ENCODE peak calls at places on chromosomes 6 and 20, in six cellular contexts. R is MV-4-11, K is pons, F is gastrocnemius medialis, W is uterus, S is pancreas. Q is an unnamed sample.

GRCh38 chr20:8116067-8116811 is 15.8 kb upstream of the PLCB1 start:
- DNase-seq in R (no peak), K (peak; percentile 72), F (no peak), W (no peak), S (no peak), Q (no peak)

GRCh38 chr6:55433446-55434130 is 106.3 kb downstream of the GFRAL start:
- DNase-seq in R (no peak), K (no peak), F (no peak), W (no peak), S (no peak), Q (no peak)

GRCh38 chr20:39532205-39532604 is 570.1 kb downstream of the DHX35 start:
- DNase-seq in R (no peak), K (no peak), F (no peak), W (no peak), S (no peak), Q (no peak)

GRCh38 chr6:34661379-34661778 is 35.2 kb downstream of the ILRUN start:
- DNase-seq in R (no peak), K (no peak), F (no peak), W (no peak), S (no peak), Q (no peak)

GRCh38 chr6:35213824-35214756 is at the start of gene SCUBE3:
- DNase-seq in R (no peak), K (no peak), F (no peak), W (no peak), S (peak; percentile 76), Q (no peak)

GRCh38 chr6:33453361-33454008 is 891 bp upstream of the ZBTB9 start:
- DNase-seq in R (no peak), K (no peak), F (no peak), W (no peak), S (no peak), Q (no peak)

GRCh38 chr6:116461563-116462507 is 660 bp downstream of the CALHM6 start:
- DNase-seq in R (peak; percentile 9), K (no peak), F (no peak), W (no peak), S (peak; percentile 61), Q (peak; percentile 32)

GRCh38 chr6:90548001-90548400 is 38.9 kb downstream of the MAP3K7 start:
- DNase-seq in R (no peak), K (no peak), F (no peak), W (no peak), S (no peak), Q (no peak)

GRCh38 chr20:57223648-57224489 is 42.6 kb downstream of the BMP7 start:
- DNase-seq in R (no peak), K (no peak), F (peak; percentile 56), W (no peak), S (no peak), Q (no peak)

GRCh38 chr6:1627884-1628550 is 18.3 kb downstream of the FOXC1 start:
- DNase-seq in R (no peak), K (no peak), F (no peak), W (no peak), S (no peak), Q (no peak)

GRCh38 chr20:63091901-63092659 is 85.3 kb upstream of the BHLHE23 start:
- DNase-seq in R (no peak), K (no peak), F (peak; percentile 2), W (peak; percentile 3), S (peak; percentile 48), Q (no peak)

GRCh38 chr6:155461636-155462035 is 6.0 kb upstream of the NOX3 start:
- DNase-seq in R (no peak), K (no peak), F (no peak), W (no peak), S (no peak), Q (no peak)

GRCh38 chr6:2756687-2757224 is 6.0 kb upstream of the MYLK4 start:
- DNase-seq in R (no peak), K (no peak), F (no peak), W (no peak), S (no peak), Q (no peak)

GRCh38 chr6:26032387-26033131 is 54.7 kb upstream of the HFE start:
- DNase-seq in R (peak; percentile 73), K (no peak), F (no peak), W (no peak), S (no peak), Q (no peak)

GRCh38 chr20:35311409-35311808 is 19.2 kb upstream of the FAM83C start:
- DNase-seq in R (no peak), K (no peak), F (no peak), W (no peak), S (no peak), Q (no peak)

GRCh38 chr6:78808356-78808891 is 58.9 kb upstream of the IRAK1BP1 start:
- DNase-seq in R (no peak), K (no peak), F (no peak), W (no peak), S (peak; percentile 22), Q (no peak)

GRCh38 chr6:111552999-111553398 is 52.7 kb downstream of the TRAF3IP2 start:
- DNase-seq in R (no peak), K (no peak), F (no peak), W (no peak), S (no peak), Q (no peak)

GRCh38 chr6:135820340-135820739 is 31.2 kb upstream of the PDE7B start:
- DNase-seq in R (no peak), K (no peak), F (peak; percentile 17), W (no peak), S (no peak), Q (no peak)

GRCh38 chr20:59817846-59818245 is 115.6 kb downstream of the SYCP2 start:
- DNase-seq in R (no peak), K (no peak), F (no peak), W (no peak), S (no peak), Q (no peak)

GRCh38 chr20:61293951-61294350 is 41.9 kb downstream of the CDH4 start:
- DNase-seq in R (no peak), K (no peak), F (no peak), W (no peak), S (no peak), Q (no peak)

GRCh38 chr6:121435444-121436069 is at the start of gene GJA1:
- DNase-seq in R (no peak), K (peak; percentile 63), F (peak; percentile 17), W (peak; percentile 75), S (no peak), Q (peak; percentile 62)

GRCh38 chr6:169953686-169954085 is 202.3 kb downstream of the ERMARD start:
- DNase-seq in R (no peak), K (no peak), F (no peak), W (no peak), S (no peak), Q (no peak)

GRCh38 chr6:39909701-39910100 is 24.6 kb downstream of the MOCS1 start:
- DNase-seq in R (no peak), K (no peak), F (no peak), W (no peak), S (no peak), Q (no peak)

GRCh38 chr6:81969814-81970213 is 217.3 kb upstream of the TENT5A start:
- DNase-seq in R (no peak), K (no peak), F (no peak), W (no peak), S (peak; percentile 34), Q (no peak)

GRCh38 chr20:19658137-19658536 is 99.9 kb upstream of the RIN2 start:
- DNase-seq in R (peak; percentile 94), K (no peak), F (no peak), W (no peak), S (no peak), Q (no peak)

GRCh38 chr6:163324928-163325784 is 89.4 kb upstream of the QKI start:
- DNase-seq in R (peak; percentile 19), K (peak; percentile 77), F (no peak), W (no peak), S (no peak), Q (peak; percentile 84)

GRCh38 chr6:3719462-3720308 is 31.8 kb downstream of the PXDC1 start:
- DNase-seq in R (no peak), K (no peak), F (no peak), W (no peak), S (no peak), Q (no peak)

Q was measured in putamen.